ENCODE peak calls at places on chromosomes 7 and 10, in seven cellular contexts. H is PC-3, F is neuronal stem cell, A is HCT116, O is fibroblast of lung, D is trophoblast cell, Z is hepatocyte. M is an unnamed sample.

GRCh38 chr10:122112021-122112616 is 123.2 kb downstream of the TACC2 start:
- DNase-seq in H (peak), F (no peak), A (peak), O (peak), D (no peak), Z (peak), M (peak)

GRCh38 chr10:13087986-13088618 is 11.9 kb upstream of the OPTN start:
- DNase-seq in H (peak), F (no peak), A (peak), O (peak), D (no peak), Z (no peak), M (peak)

GRCh38 chr7:32170838-32171237 is 100.6 kb upstream of the PDE1C start:
- DNase-seq in H (no peak), F (no peak), A (no peak), O (no peak), D (no peak), Z (no peak), M (no peak)

GRCh38 chr7:138350701-138351357 is 109.2 kb upstream of the TRIM24 start:
- DNase-seq in H (no peak), F (no peak), A (no peak), O (no peak), D (peak), Z (no peak), M (peak)

GRCh38 chr10:79254333-79255006 is 92.8 kb upstream of the PPIF start:
- DNase-seq in H (no peak), F (no peak), A (no peak), O (no peak), D (no peak), Z (no peak), M (peak)

GRCh38 chr10:48634198-48634983 is 29.5 kb upstream of the ARHGAP22 start:
- DNase-seq in H (no peak), F (no peak), A (no peak), O (peak), D (peak), Z (no peak), M (peak)

GRCh38 chr7:13411641-13412040 is 577.8 kb downstream of the ETV1 start:
- DNase-seq in H (no peak), F (no peak), A (no peak), O (no peak), D (no peak), Z (no peak), M (no peak)

GRCh38 chr7:107044347-107045194 is at the start of gene PRKAR2B:
- DNase-seq in H (peak), F (peak), A (peak), O (peak), D (peak), Z (peak), M (peak)

GRCh38 chr10:22324893-22325271 is 4.0 kb downstream of the BMI1 start:
- DNase-seq in H (no peak), F (no peak), A (no peak), O (no peak), D (no peak), Z (no peak), M (no peak)

GRCh38 chr10:103781329-103782061 is 73.9 kb downstream of the SH3PXD2A start:
- DNase-seq in H (peak), F (no peak), A (peak), O (peak), D (peak), Z (peak), M (peak)

GRCh38 chr10:103069453-103070331 is 123.4 kb downstream of the NT5C2 start:
- DNase-seq in H (peak), F (peak), A (peak), O (peak), D (peak), Z (peak), M (peak)

GRCh38 chr7:85928500-85928899 is 715.2 kb upstream of the GRM3 start:
- DNase-seq in H (no peak), F (no peak), A (no peak), O (no peak), D (no peak), Z (no peak), M (no peak)

GRCh38 chr10:24207781-24208611 is 942 bp upstream of the KIAA1217 start:
- DNase-seq in H (peak), F (peak), A (no peak), O (peak), D (peak), Z (peak), M (no peak)

GRCh38 chr7:5210751-5211338 is 20.8 kb downstream of the WIPI2 start:
- DNase-seq in H (no peak), F (no peak), A (no peak), O (no peak), D (no peak), Z (no peak), M (no peak)

GRCh38 chr10:31929986-31930675 is 1.5 kb upstream of the ARHGAP12 start:
- DNase-seq in H (no peak), F (no peak), A (no peak), O (peak), D (no peak), Z (no peak), M (peak)

GRCh38 chr7:42253316-42253715 is 16.3 kb upstream of the GLI3 start:
- DNase-seq in H (peak), F (no peak), A (no peak), O (no peak), D (peak), Z (no peak), M (no peak)

GRCh38 chr7:117706191-117706590 is 167.1 kb downstream of the CTTNBP2 start:
- DNase-seq in H (no peak), F (no peak), A (no peak), O (no peak), D (peak), Z (no peak), M (no peak)

GRCh38 chr10:74750848-74751274 is 75.5 kb upstream of the KAT6B start:
- DNase-seq in H (no peak), F (no peak), A (no peak), O (no peak), D (no peak), Z (no peak), M (no peak)

GRCh38 chr10:6649107-6649720 is 69.1 kb upstream of the PRKCQ start:
- DNase-seq in H (no peak), F (no peak), A (no peak), O (no peak), D (no peak), Z (no peak), M (no peak)

GRCh38 chr10:128178319-128178937 is 52.2 kb upstream of the MKI67 start:
- DNase-seq in H (peak), F (peak), A (peak), O (peak), D (peak), Z (peak), M (no peak)

GRCh38 chr7:66920256-66920655 is 769 bp upstream of the TMEM248 start:
- DNase-seq in H (no peak), F (no peak), A (no peak), O (no peak), D (no peak), Z (no peak), M (peak)

GRCh38 chr7:130719550-130719949 is 14.5 kb downstream of the KLF14 start:
- DNase-seq in H (no peak), F (no peak), A (no peak), O (no peak), D (no peak), Z (no peak), M (no peak)

GRCh38 chr10:119246862-119247549 is 39.6 kb downstream of the GRK5 start:
- DNase-seq in H (peak), F (no peak), A (no peak), O (peak), D (peak), Z (no peak), M (peak)

GRCh38 chr7:27180431-27181175 is 4.4 kb downstream of the HOXA11 start:
- DNase-seq in H (no peak), F (no peak), A (no peak), O (no peak), D (no peak), Z (no peak), M (peak)

GRCh38 chr7:88314092-88314491 is 7.4 kb upstream of the STEAP4 start:
- DNase-seq in H (no peak), F (no peak), A (no peak), O (no peak), D (no peak), Z (no peak), M (no peak)

GRCh38 chr7:85191383-85191782 is 4.5 kb upstream of the SEMA3D start:
- DNase-seq in H (peak), F (no peak), A (peak), O (peak), D (no peak), Z (peak), M (no peak)

GRCh38 chr7:99011706-99012404 is 132.1 kb downstream of the SMURF1 start:
- DNase-seq in H (no peak), F (no peak), A (no peak), O (no peak), D (no peak), Z (no peak), M (peak)

GRCh38 chr7:43511029-43511428 is 71.9 kb upstream of the STK17A start:
- DNase-seq in H (peak), F (no peak), A (no peak), O (no peak), D (peak), Z (no peak), M (no peak)

GRCh38 chr7:121016976-121017375 is 28.5 kb downstream of the CPED1 start:
- DNase-seq in H (peak), F (no peak), A (no peak), O (peak), D (no peak), Z (no peak), M (no peak)

GRCh38 chr10:99742701-99743100 is 10.7 kb downstream of the CUTC start:
- DNase-seq in H (peak), F (no peak), A (no peak), O (peak), D (no peak), Z (no peak), M (no peak)

GRCh38 chr7:68314208-68314607 is 1284.1 kb upstream of the AUTS2 start:
- DNase-seq in H (no peak), F (no peak), A (no peak), O (no peak), D (no peak), Z (no peak), M (no peak)

GRCh38 chr7:192035-192649 is at the start of gene FAM20C:
- DNase-seq in H (peak), F (peak), A (peak), O (peak), D (peak), Z (peak), M (peak)

GRCh38 chr10:89235073-89235798 is 16.3 kb downstream of the LIPA start:
- DNase-seq in H (no peak), F (no peak), A (no peak), O (no peak), D (peak), Z (no peak), M (peak)

GRCh38 chr10:126373982-126374381 is 14.3 kb downstream of the ADAM12 start:
- DNase-seq in H (peak), F (no peak), A (no peak), O (peak), D (no peak), Z (no peak), M (no peak)

GRCh38 chr7:65251851-65252620 is 121.6 kb upstream of the ZNF92 start:
- DNase-seq in H (peak), F (peak), A (peak), O (peak), D (peak), Z (peak), M (peak)

GRCh38 chr10:123858039-123858740 is 33.4 kb downstream of the CPXM2 start:
- DNase-seq in H (no peak), F (no peak), A (no peak), O (no peak), D (no peak), Z (peak), M (no peak)

GRCh38 chr10:96666738-96667137 is 53.6 kb downstream of the PIK3AP1 start:
- DNase-seq in H (no peak), F (no peak), A (no peak), O (no peak), D (no peak), Z (no peak), M (no peak)

GRCh38 chr7:35505031-35505430 is 189.9 kb downstream of the HERPUD2 start:
- DNase-seq in H (no peak), F (no peak), A (no peak), O (no peak), D (no peak), Z (no peak), M (no peak)

GRCh38 chr10:18683427-18683826 is 24.2 kb downstream of the ARL5B start:
- DNase-seq in H (peak), F (no peak), A (no peak), O (peak), D (peak), Z (no peak), M (peak)

GRCh38 chr7:127256326-127256725 is 3.6 kb upstream of the GRM8 start:
- DNase-seq in H (no peak), F (no peak), A (no peak), O (no peak), D (no peak), Z (no peak), M (no peak)

GRCh38 chr7:127253289-127254162 is 785 bp upstream of the GRM8 start:
- DNase-seq in H (peak), F (peak), A (peak), O (peak), D (peak), Z (peak), M (peak)

GRCh38 chr7:127252736-127253288 is at the start of gene GRM8:
- DNase-seq in H (peak), F (peak), A (no peak), O (peak), D (peak), Z (peak), M (peak)

GRCh38 chr7:127252380-127252718 is 392 bp downstream of the GRM8 start:
- DNase-seq in H (no peak), F (peak), A (no peak), O (no peak), D (no peak), Z (no peak), M (peak)

DNA sequence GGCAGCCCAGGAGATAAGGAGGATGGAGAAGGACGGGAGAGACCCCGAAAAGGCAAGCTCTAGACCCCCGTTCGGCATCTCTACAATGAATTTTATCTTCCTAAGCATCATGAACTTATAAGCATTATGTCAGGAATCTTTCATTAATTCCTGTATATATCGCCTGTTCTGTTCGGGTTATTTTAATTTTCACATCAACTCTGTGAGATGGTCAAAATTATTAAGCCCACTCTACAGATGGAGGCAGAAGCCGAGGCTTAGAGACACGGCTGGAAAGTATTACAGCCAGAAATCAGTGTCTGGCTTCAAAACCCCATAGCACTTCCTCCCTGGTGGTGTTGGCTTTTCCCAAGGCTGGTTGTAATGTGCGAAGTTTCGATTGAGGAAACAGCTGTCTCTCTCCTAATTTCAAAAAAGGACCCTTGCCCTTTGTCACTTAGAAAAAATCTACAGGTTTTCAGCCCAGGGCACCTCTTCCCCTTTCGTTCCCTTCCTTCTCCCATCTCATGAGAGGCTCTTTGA is 1.5 kb upstream of the GRM8 start:
- DNase-seq in H (no peak), F (no peak), A (no peak), O (no peak), D (no peak), Z (no peak), M (peak)
- H3K4me2 ChIP-seq in H (peak), F (no peak), A (peak), O (no peak), D (peak), Z (peak), M (no peak)

GRCh38 chr7:1670894-1671875 is 1.1 kb downstream of the ELFN1 start:
- DNase-seq in H (no peak), F (no peak), A (no peak), O (no peak), D (no peak), Z (peak), M (peak)

GRCh38 chr7:1669954-1670893 is at the start of gene ELFN1:
- DNase-seq in H (no peak), F (peak), A (no peak), O (peak), D (no peak), Z (peak), M (peak)

GRCh38 chr7:1668486-1668931 is 1.6 kb upstream of the ELFN1 start:
- DNase-seq in H (no peak), F (peak), A (no peak), O (no peak), D (no peak), Z (peak), M (peak)

GRCh38 chr7:1668932-1669485 is 1.1 kb upstream of the ELFN1 start:
- DNase-seq in H (no peak), F (peak), A (no peak), O (peak), D (no peak), Z (peak), M (peak)

DNA sequence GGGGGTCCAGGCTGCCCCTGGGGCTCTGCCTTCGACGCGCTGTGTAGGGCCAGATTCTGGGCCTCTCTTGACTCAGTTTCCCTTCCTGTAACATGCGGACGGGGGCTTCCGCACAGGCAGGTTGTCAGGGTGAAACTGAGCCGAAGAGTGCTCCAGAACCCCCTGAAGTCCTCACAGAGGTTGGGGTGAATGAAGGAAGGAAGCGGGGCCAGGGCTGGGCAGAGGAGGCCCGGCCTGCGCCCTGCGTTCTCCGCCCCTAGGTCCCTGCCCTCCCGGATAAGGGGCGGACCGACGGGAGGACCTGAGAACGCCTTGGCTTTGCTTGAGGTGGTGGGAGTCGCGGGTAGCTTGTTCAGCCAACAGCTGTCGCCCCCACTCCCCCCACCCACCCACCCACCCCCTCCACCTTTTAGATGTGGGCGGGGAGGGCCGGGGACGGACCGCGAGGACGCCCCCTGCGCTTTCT is 558 bp upstream of the ELFN1 start:
- DNase-seq in H (no peak), F (peak), A (no peak), O (no peak), D (no peak), Z (peak), M (peak)
- H3K4me2 ChIP-seq in H (no peak), F (peak), A (no peak), O (no peak), D (peak), Z (peak), M (no peak)

GRCh38 chr10:61905837-61906236 is 4.3 kb downstream of the ARID5B start:
- DNase-seq in H (no peak), F (no peak), A (no peak), O (no peak), D (no peak), Z (no peak), M (no peak)
- H3K4me2 ChIP-seq in H (no peak), F (no peak), A (no peak), O (peak), D (no peak), Z (peak), M (no peak)

GRCh38 chr10:130656187-130656575 is 520.0 kb downstream of the GLRX3 start:
- DNase-seq in H (no peak), F (no peak), A (no peak), O (no peak), D (no peak), Z (no peak), M (peak)

GRCh38 chr10:130656582-130657133 is 520.5 kb downstream of the GLRX3 start:
- DNase-seq in H (no peak), F (no peak), A (no peak), O (no peak), D (no peak), Z (no peak), M (peak)

GRCh38 chr10:130654726-130655125 is 518.5 kb downstream of the GLRX3 start:
- DNase-seq in H (no peak), F (no peak), A (no peak), O (no peak), D (no peak), Z (no peak), M (no peak)

GRCh38 chr10:130652964-130653578 is 516.9 kb downstream of the GLRX3 start:
- DNase-seq in H (no peak), F (no peak), A (no peak), O (no peak), D (no peak), Z (no peak), M (peak)

GRCh38 chr10:130655313-130656186 is 519.4 kb downstream of the GLRX3 start:
- DNase-seq in H (no peak), F (no peak), A (no peak), O (no peak), D (no peak), Z (no peak), M (peak)
- H3K4me2 ChIP-seq in H (no peak), F (no peak), A (no peak), O (no peak), D (no peak), Z (no peak), M (no peak)

DNA sequence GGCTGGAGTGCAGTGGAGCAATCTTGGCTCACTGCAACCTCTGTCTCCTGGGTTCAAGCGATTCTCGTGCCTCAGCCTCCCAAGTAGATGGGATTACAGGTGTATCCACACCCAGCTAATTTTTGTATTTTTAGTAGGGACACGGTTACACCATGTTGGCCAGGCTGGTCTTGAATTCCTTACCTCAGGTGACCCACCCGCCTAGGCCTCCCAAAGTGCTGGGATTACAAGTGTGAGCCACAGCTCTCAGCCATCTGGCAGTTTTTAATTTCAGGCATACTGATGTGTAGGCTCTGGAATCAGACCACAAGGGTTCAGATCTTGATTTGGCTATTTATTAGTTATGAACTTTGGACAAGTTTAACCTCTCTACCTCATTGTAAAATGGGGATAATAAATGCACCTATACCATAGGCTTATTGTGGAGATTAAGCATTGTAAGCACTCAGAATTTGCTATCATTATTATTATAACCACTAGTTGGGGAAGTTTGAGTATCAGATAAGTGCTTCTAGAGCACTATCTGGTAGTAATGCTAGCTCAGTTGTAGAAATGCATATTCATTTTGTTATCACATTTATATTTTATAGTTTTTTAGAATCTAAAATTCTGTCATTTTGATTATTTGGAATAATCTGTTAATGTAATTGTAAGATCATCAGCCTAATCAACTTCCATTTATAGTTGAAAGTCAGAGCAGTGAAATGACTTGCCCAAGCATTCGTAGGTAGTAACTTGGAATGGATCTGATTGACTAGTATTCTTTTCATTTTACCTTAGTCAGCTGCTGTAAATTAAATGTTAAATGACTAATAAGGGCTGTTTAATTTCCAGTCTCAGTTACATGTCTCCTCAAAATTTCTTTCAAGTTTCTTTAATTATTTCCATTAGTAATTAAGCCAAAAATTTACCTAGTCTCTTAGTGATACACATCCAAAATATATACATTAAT is 22.5 kb downstream of the KMT2E start:
- DNase-seq in H (no peak), F (no peak), A (no peak), O (no peak), D (no peak), Z (no peak), M (no peak)
- H3K4me2 ChIP-seq in H (no peak), F (no peak), A (no peak), O (no peak), D (no peak), Z (no peak), M (no peak)

GRCh38 chr7:74343281-74344127 is 54.3 kb downstream of the CLIP2 start:
- DNase-seq in H (peak), F (no peak), A (peak), O (peak), D (peak), Z (no peak), M (peak)
- H3K4me2 ChIP-seq in H (peak), F (no peak), A (peak), O (peak), D (no peak), Z (no peak), M (peak)

M was measured in osteoblast.